ENCODE peak calls at places on chromosomes 11 and 22, in nine cellular contexts. Q is suprapubic skin, V is ovary, B is esophagus squamous epithelium, G is tibial nerve, I is adrenal gland, C is endothelial cell of umbilical vein, T is sigmoid colon, N is A549. W is an unnamed sample.

GRCh38 chr22:25407226-25407858 is 157.1 kb upstream of the GRK3 start:
- DNase-seq in T (no peak), B (no peak), C (no peak), I (no peak), V (no peak), N (no peak), G (no peak), Q (peak), W (no peak)

GRCh38 chr11:85619497-85619896 is 7.6 kb downstream of the DLG2 start:
- DNase-seq in Q (no peak), V (no peak), I (peak), G (no peak), T (no peak), N (no peak), B (no peak), C (no peak), W (no peak)

GRCh38 chr11:68598816-68599653 is 85.3 kb upstream of the GAL start:
- DNase-seq in Q (no peak), V (no peak), B (no peak), I (no peak), C (no peak), G (no peak), T (no peak), N (no peak), W (no peak)

GRCh38 chr11:72828081-72828567 is 13.9 kb downstream of the ATG16L2 start:
- DNase-seq in C (no peak), Q (no peak), I (peak), N (no peak), T (no peak), B (no peak), V (peak), G (no peak), W (no peak)

GRCh38 chr22:40396882-40397281 is 26.5 kb downstream of the SGSM3 start:
- DNase-seq in I (no peak), C (peak), T (no peak), N (no peak), G (no peak), B (no peak), Q (no peak), V (no peak), W (peak)

GRCh38 chr11:116882386-116882785 is 45.0 kb upstream of the APOA1 start:
- DNase-seq in N (no peak), T (no peak), G (no peak), Q (no peak), V (no peak), I (no peak), C (no peak), B (no peak), W (no peak)

GRCh38 chr11:14132312-14132711 is 169.8 kb downstream of the SPON1 start:
- DNase-seq in B (no peak), I (no peak), Q (no peak), V (no peak), C (no peak), T (no peak), N (no peak), G (no peak), W (no peak)

GRCh38 chr11:73326929-73327811 is 19.1 kb downstream of the ARHGEF17 start:
- DNase-seq in B (no peak), G (no peak), N (no peak), I (no peak), T (no peak), Q (no peak), C (no peak), V (no peak), W (no peak)

GRCh38 chr22:22346401-22347107 is 102.0 kb downstream of the VPREB1 start:
- DNase-seq in C (no peak), N (no peak), T (no peak), I (no peak), V (no peak), Q (no peak), G (no peak), B (no peak), W (no peak)

GRCh38 chr11:90423378-90423777 is 200.5 kb upstream of the CHORDC1 start:
- DNase-seq in C (peak), I (no peak), T (no peak), V (no peak), B (no peak), G (no peak), N (no peak), Q (no peak), W (no peak)

GRCh38 chr11:96050435-96051182 is 126.7 kb upstream of the MTMR2 start:
- DNase-seq in Q (no peak), C (no peak), I (no peak), G (no peak), T (no peak), B (no peak), V (no peak), N (peak), W (no peak)

GRCh38 chr11:66559862-66560676 is 8.3 kb downstream of the CTSF start:
- DNase-seq in Q (no peak), B (no peak), V (no peak), G (no peak), C (no peak), I (no peak), T (no peak), N (no peak), W (no peak)

GRCh38 chr11:134480129-134480652 is 68.1 kb upstream of the B3GAT1 start:
- DNase-seq in C (no peak), I (no peak), T (no peak), N (no peak), Q (no peak), G (no peak), B (no peak), V (no peak), W (no peak)

GRCh38 chr11:71364176-71364671 is 84.0 kb downstream of the DHCR7 start:
- DNase-seq in Q (no peak), C (no peak), I (no peak), T (no peak), G (no peak), B (no peak), V (peak), N (no peak), W (no peak)

GRCh38 chr22:39353346-39353745 is 3.6 kb downstream of the SYNGR1 start:
- DNase-seq in B (no peak), G (no peak), N (no peak), C (no peak), V (no peak), I (no peak), T (no peak), Q (no peak), W (no peak)

GRCh38 chr11:109197656-109198055 is 224.3 kb upstream of the C11orf87 start:
- DNase-seq in G (no peak), I (no peak), N (no peak), B (no peak), Q (no peak), C (no peak), T (no peak), V (no peak), W (no peak)

GRCh38 chr11:67522338-67522737 is 908 bp downstream of the CABP2 start:
- DNase-seq in N (no peak), V (no peak), C (no peak), G (no peak), I (no peak), B (no peak), Q (no peak), T (no peak), W (no peak)

GRCh38 chr22:50262460-50262911 is 1.0 kb upstream of the MAPK12 start:
- DNase-seq in V (no peak), C (no peak), N (peak), Q (no peak), G (no peak), B (no peak), I (no peak), T (no peak), W (no peak)
- H3K4me3 ChIP-seq in V (no peak), C (no peak), N (no peak), Q (no peak), G (no peak), B (no peak), I (no peak), T (no peak), W (no peak)

DNA sequence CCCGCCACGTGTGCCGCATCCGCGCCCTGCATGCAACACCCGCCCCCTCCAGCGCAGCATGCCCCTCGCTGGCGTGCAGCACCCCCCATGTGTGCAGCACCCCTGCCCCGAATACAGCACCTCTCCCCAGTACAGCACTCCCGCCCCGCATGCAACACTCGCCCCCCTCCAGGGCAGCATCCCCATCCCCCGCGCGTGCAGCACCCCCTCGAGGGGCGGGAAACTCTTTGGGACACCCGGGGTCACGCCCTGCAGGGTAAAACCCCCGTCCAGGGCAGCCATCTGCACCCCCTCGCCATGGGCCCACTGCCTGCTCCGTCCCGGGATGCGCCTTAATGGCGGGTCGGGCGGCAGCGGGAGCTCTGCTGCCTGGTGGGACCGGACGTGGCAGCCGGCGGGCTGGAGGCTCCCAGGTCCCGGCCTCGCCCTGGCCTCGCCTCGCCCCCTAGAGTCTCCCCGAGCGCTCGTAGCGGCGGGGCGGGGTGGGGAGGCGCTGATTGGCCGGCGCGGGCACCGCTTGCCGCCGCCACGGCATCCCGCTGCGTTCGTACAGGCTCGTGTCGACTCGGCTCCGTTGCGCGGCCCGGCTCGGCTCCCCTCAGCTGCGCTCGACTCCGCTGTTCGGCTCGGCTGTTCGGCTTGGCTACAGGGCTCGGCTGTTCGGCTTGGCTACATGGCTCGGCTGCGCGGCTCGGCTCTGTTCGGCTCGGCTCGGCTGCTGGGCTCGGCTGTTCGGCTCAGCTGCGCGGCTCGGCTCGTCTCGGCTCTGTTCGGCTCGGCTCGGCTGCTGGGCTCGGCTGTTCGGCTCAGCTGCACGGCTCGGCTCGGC is 417 bp upstream of the BRSK2 start:
- DNase-seq in I (peak), V (peak), N (peak), G (peak), T (peak), C (peak), B (peak), Q (peak), W (peak)
- TF ChIP-seq POLR2A in I (no peak), V (no peak), N (peak), G (no peak), T (no peak), C (no peak), B (no peak), Q (no peak), W (no peak)

GRCh38 chr22:50119169-50119767 is 29.5 kb downstream of the MOV10L1 start:
- DNase-seq in V (no peak), B (no peak), Q (no peak), T (peak), C (no peak), N (no peak), G (no peak), I (no peak), W (peak)

GRCh38 chr22:50119768-50120251 is 30.0 kb downstream of the MOV10L1 start:
- DNase-seq in N (no peak), B (no peak), Q (no peak), C (peak), T (peak), V (peak), G (no peak), I (no peak), W (no peak)

GRCh38 chr22:50117168-50117762 is 27.5 kb downstream of the MOV10L1 start:
- DNase-seq in V (no peak), T (no peak), Q (no peak), I (no peak), B (no peak), G (no peak), C (no peak), N (no peak), W (peak)

GRCh38 chr22:50118129-50118528 is 28.3 kb downstream of the MOV10L1 start:
- DNase-seq in B (no peak), I (no peak), T (no peak), G (no peak), C (no peak), N (no peak), Q (no peak), V (no peak), W (no peak)

GRCh38 chr22:50118557-50119168 is 28.9 kb downstream of the MOV10L1 start:
- DNase-seq in N (peak), B (no peak), T (peak), C (peak), Q (no peak), V (peak), G (no peak), I (peak), W (peak)
- H3K4me3 ChIP-seq in N (no peak), B (no peak), T (no peak), C (no peak), Q (no peak), V (no peak), G (no peak), I (no peak), W (no peak)

DNA sequence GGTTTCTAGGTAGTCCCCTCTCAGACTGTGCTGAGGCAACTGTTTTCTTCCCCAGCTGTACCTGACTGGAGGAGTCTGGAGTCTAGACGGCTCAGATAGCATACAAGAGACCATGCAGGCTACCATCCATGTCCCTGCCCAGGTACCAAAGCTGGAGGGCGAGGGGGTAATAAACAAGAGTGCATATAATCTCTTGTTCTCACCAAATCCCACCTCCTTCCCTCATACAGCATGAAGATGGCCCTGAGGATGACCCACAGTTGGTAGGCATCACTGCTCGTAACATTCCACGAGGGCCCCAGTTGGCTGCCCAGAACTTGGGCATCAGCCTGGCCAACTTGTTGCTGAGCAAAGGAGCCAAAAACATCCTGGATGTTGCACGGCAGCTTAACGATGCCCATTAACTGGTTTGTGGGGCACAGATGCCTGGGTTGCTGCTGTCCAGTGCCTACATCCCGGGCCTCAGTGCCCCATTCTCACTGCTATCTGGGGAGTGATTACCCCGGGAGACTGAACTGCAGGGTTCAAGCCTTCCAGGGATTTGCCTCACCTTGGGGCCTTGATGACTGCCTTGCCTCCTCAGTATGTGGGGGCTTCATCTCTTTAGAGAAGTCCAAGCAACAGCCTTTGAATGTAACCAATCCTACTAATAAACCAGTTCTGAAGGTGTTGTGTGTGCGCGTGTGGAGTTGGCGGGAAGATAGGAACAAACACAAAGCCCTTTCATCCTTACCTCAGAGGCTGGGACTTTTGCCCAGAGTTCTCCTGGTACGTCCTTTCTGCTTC is 8.4 kb downstream of the HMBS start:
- DNase-seq in I (peak), B (no peak), G (no peak), N (no peak), Q (no peak), T (peak), V (no peak), C (peak), W (no peak)
- TF ChIP-seq POLR2A in I (no peak), B (no peak), G (no peak), N (no peak), Q (no peak), T (no peak), V (no peak), C (no peak), W (no peak)

DNA sequence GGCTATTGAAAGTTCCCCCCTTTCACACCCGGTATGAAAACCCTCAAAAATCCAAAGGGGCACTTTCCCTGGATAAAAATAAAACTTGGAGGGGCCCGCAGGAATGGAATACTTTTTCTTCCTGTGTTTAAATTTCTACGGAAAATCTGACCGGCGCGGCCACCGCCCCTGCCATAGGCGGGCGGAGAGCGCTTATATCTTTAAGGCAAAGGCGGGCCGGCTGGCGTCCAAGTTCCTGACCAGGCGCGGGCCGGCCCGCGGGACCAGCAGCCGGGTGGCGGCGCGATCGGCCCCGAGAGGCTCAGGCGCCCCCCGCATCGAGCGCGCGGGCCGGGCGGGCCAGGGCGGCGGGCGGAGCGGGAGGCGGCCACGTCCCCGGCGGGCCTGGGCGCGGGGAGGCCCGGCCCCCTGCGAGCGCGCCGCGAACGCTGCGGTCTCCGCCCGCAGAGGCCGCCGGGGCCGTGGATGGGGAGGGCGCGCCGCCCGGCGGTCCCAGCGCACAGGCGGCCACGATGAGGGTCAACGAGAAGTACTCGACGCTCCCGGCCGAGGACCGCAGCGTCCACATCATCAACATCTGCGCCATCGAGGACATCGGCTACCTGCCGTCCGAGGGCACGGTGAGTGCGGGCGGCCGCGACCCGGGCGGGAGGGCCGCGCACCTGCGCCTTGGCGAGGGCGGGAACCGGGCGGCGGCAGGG is at the start of gene ANO1:
- DNase-seq in N (no peak), I (no peak), B (no peak), V (no peak), C (no peak), Q (no peak), T (peak), G (no peak), W (no peak)
- H3K4me3 ChIP-seq in N (peak), I (no peak), B (peak), V (peak), C (no peak), Q (peak), T (peak), G (peak), W (no peak)

DNA sequence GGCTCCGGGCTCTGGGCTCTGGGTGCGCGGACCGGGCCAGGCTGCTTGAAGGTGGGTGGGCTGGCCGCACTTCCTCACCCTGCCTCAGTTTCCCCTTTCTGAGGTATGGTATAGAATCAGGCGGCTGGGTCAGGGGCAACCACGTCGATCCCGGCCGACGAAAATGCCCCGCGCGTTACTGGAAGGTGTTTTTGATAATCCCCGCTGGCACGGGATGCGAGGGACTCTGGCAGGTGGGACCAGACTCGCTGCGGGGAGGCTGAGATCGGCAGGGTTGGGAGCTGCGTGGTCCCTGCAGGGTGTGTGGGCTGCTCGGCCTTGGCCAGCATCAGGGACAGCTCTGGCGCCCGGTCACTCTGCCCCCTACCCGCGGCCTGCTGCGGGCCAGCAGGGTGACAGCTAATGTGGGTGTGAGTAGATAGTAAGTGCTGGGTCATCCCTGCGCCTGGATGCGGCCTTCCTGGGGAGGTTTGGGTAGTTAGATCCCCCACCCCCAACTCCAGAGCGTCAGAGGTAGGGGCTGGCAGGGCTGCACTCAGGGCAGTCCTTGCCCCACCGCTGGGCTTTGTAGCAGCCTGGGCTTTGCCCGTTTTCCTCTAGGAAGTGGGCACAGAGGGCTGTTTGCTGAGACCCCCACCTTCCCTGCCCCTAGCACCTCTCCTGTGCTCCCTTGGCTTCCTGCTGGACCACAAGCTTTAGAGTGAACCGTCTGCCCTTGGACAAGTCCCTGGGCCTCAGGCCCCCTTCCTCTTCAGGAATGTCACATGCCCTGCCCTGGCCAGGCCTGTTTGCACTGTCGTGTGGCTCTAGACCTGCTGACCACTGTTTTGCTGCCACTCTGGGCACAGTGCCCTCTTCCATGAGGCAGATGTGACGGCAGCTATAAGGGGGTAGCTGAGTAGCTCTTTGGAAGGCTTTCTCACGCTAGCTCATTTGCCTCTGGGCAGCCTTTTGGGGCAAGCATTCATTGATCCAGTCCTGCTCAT is 579 bp downstream of the TANGO2 start:
- DNase-seq in N (no peak), G (peak), C (peak), I (peak), T (peak), Q (no peak), B (no peak), V (no peak), W (peak)
- TF ChIP-seq POLR2A in N (no peak), G (no peak), C (no peak), I (no peak), T (no peak), Q (no peak), B (no peak), V (no peak), W (no peak)

DNA sequence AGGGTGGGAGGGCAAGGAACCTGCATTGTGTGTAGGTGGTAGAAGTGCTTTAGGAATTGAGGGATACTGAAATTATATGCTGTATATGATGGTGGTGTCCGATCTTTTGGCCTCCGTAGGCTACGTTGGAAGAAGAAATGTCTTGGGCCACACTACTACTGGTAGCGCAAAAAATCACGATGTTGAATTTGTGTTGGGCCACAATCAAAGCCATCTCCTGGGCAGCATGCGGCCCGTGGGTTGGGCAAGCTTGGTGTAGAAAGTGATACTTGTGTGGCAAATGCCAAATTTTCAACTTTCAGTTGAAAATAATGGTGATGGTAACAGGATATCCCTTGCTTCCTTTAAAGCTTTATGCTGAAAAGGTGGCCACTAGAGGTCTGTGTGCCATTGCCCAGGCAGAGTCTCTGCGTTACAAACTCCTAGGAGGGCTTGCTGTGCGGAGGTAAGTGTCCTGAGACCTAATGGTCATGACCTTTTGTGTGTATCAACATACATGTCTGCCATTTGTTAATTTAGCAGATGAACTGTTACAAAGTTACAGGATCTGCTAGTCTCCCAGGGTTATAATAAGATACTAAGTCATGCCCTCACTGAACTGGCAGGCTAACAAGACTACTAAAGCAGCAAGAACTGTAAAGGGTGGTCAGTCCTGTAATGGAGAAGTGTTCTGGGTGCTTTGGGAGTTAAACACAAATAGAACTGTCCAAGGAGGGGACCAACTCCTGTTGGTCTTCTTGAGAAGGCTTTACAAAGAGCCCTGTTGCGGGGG is 2.9 kb downstream of the RPS3 start:
- DNase-seq in B (no peak), T (no peak), C (no peak), I (no peak), N (no peak), G (no peak), Q (no peak), V (no peak), W (no peak)
- H3K4me3 ChIP-seq in B (no peak), T (no peak), C (no peak), I (no peak), N (peak), G (no peak), Q (no peak), V (no peak), W (no peak)

W was measured in lower leg skin.